ENCODE peak calls at places on chromosomes 11 and 22, in six cellular contexts. R, I, J, X, E and U are unnamed samples.
A peak's percentile ranks its signal among the peaks of the same experiment; 100 is the strongest.

GRCh38 chr11:78417888-78418583 is 416 bp upstream of the GAB2 start:
- DNase-seq in X (peak; percentile 76), J (peak; percentile 82), E (peak; percentile 32), R (peak; percentile 84), I (peak; percentile 94), U (peak; percentile 79)

GRCh38 chr11:36487619-36488018 is 22.5 kb downstream of the TRAF6 start:
- DNase-seq in E (no peak), X (no peak), J (no peak), I (no peak), R (peak; percentile 20), U (peak; percentile 58)

GRCh38 chr11:5092821-5093585 is 23.6 kb downstream of the OR52E1 start:
- DNase-seq in I (no peak), E (no peak), X (no peak), R (no peak), J (no peak), U (no peak)

GRCh38 chr11:112481893-112482292 is 221.2 kb upstream of the PLET1 start:
- DNase-seq in I (no peak), E (no peak), X (no peak), J (no peak), R (no peak), U (no peak)

GRCh38 chr11:111045874-111046273 is 199.7 kb upstream of the POU2AF2 start:
- DNase-seq in I (no peak), E (no peak), J (no peak), R (no peak), X (no peak), U (no peak)

GRCh38 chr11:132147464-132147863 is 777.0 kb downstream of the NTM start:
- DNase-seq in X (no peak), E (no peak), J (no peak), R (no peak), I (no peak), U (no peak)

GRCh38 chr11:33843018-33843417 is 48.9 kb downstream of the LMO2 start:
- DNase-seq in R (no peak), J (no peak), E (no peak), I (no peak), X (no peak), U (no peak)

GRCh38 chr11:125295922-125296321 is 131.4 kb downstream of the PKNOX2 start:
- DNase-seq in X (no peak), E (no peak), R (no peak), J (no peak), I (no peak), U (no peak)

GRCh38 chr22:49657275-49657973 is 170.2 kb downstream of the BRD1 start:
- DNase-seq in J (no peak), E (peak; percentile 71), X (no peak), R (peak; percentile 87), I (no peak), U (peak; percentile 81)

GRCh38 chr11:34263462-34264186 is 94.2 kb downstream of the ABTB2 start:
- DNase-seq in E (peak; percentile 99), J (no peak), X (peak; percentile 47), R (no peak), I (no peak), U (no peak)

GRCh38 chr11:113562981-113563461 is 87.8 kb upstream of the DRD2 start:
- DNase-seq in I (no peak), E (no peak), R (no peak), J (peak; percentile 28), X (no peak), U (no peak)

GRCh38 chr11:73350908-73351636 is 25.1 kb upstream of the RELT start:
- DNase-seq in J (peak; percentile 78), I (peak; percentile 72), X (peak; percentile 56), R (peak; percentile 74), E (peak; percentile 41), U (peak; percentile 78)

GRCh38 chr11:17570034-17570433 is 23.0 kb downstream of the OTOG start:
- DNase-seq in J (no peak), I (no peak), E (no peak), X (peak; percentile 26), R (no peak), U (no peak)

GRCh38 chr11:47332791-47333525 is 19.5 kb downstream of the MYBPC3 start:
- DNase-seq in E (no peak), I (peak; percentile 1), X (no peak), R (no peak), J (no peak), U (no peak)

GRCh38 chr11:11076879-11077278 is 219.0 kb upstream of the ZBED5 start:
- DNase-seq in I (no peak), J (no peak), R (no peak), X (no peak), E (no peak), U (no peak)

GRCh38 chr22:25120093-25120561 is 79.5 kb upstream of the CRYBB3 start:
- DNase-seq in J (peak; percentile 59), R (no peak), X (peak; percentile 42), I (peak; percentile 72), E (peak; percentile 79), U (no peak)

GRCh38 chr11:133082851-133083488 is 449.3 kb downstream of the OPCML start:
- DNase-seq in I (peak; percentile 89), J (peak; percentile 83), X (peak; percentile 89), R (peak; percentile 59), E (no peak), U (no peak)

GRCh38 chr11:83159901-83160865 is 3.3 kb downstream of the PCF11 start:
- DNase-seq in I (no peak), J (no peak), R (no peak), E (no peak), X (no peak), U (peak; percentile 36)

GRCh38 chr11:10289765-10290420 is 4.1 kb downstream of the SBF2 start:
- DNase-seq in J (no peak), X (no peak), R (no peak), E (no peak), I (no peak), U (no peak)

GRCh38 chr11:101715281-101715680 is 131.5 kb upstream of the TRPC6 start:
- DNase-seq in E (no peak), X (no peak), I (no peak), R (no peak), J (no peak), U (no peak)

GRCh38 chr11:19326499-19326898 is 85.8 kb upstream of the E2F8 start:
- DNase-seq in I (no peak), J (no peak), X (no peak), R (peak; percentile 52), E (no peak), U (no peak)

GRCh38 chr11:34030386-34030785 is 21.1 kb upstream of the CAPRIN1 start:
- DNase-seq in E (no peak), J (no peak), I (no peak), R (no peak), X (no peak), U (no peak)

GRCh38 chr22:44237290-44237689 is 56.6 kb downstream of the PARVG start:
- DNase-seq in E (no peak), R (no peak), I (no peak), X (no peak), J (no peak), U (no peak)

GRCh38 chr11:68341557-68342458 is 29.4 kb downstream of the LRP5 start:
- DNase-seq in X (no peak), J (no peak), I (no peak), E (no peak), R (no peak), U (no peak)

GRCh38 chr11:68340784-68341556 is 28.6 kb downstream of the LRP5 start:
- DNase-seq in E (no peak), I (no peak), X (no peak), J (no peak), R (no peak), U (no peak)

GRCh38 chr11:68338041-68338800 is 25.8 kb downstream of the LRP5 start:
- DNase-seq in E (no peak), I (no peak), R (no peak), X (no peak), J (no peak), U (no peak)

GRCh38 chr11:68342459-68343158 is 30.2 kb downstream of the LRP5 start:
- DNase-seq in I (peak; percentile 51), X (peak; percentile 79), J (peak; percentile 83), R (no peak), E (peak; percentile 69), U (no peak)

DNA sequence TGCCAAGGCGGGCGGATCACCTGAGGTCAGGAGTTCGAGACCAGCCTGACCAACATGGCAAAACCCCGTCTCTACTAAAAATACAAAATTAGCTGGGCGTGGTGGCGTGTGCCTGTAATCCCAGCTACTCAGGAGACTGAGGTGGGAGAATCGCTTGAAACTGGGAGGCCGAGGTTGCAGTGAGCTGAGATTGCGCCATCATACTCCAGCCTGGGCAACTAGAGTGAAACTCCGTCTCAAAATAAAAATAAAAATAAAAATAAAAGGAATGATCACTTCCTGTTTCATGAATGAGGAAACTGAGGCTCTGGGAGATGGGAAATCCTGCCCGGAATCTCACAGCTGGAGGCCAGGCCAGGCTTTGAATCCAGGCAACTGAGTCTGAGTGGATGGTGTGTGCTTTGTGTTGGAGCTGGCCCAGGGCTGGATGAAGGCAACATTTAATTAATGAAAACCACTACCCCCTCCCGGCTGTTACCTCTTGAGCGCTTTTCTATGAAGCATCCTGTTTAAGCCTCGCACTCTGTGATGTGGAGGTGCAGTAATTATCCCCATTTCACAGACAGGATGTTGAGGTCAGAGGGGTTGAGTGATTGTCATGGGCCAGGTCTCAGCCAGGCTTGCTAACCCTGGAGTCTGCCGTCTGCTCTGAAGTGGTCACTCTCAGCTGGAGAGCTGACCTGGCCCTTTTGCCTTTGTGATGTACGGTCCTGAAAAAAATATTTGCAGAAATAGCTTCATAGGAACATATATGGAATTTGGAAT is 27.8 kb downstream of the LRP5 start:
- DNase-seq in R (no peak), I (no peak), J (no peak), E (no peak), X (no peak), U (peak; percentile 20)
- H4K20me1 ChIP-seq in R (no peaks in the 10 kb centered on the region), I (peaks cover 20% of the 10 kb centered on the region), J (no peaks in the 10 kb centered on the region), E (no peaks in the 10 kb centered on the region), X (no peaks in the 10 kb centered on the region), U (no peaks in the 10 kb centered on the region)

DNA sequence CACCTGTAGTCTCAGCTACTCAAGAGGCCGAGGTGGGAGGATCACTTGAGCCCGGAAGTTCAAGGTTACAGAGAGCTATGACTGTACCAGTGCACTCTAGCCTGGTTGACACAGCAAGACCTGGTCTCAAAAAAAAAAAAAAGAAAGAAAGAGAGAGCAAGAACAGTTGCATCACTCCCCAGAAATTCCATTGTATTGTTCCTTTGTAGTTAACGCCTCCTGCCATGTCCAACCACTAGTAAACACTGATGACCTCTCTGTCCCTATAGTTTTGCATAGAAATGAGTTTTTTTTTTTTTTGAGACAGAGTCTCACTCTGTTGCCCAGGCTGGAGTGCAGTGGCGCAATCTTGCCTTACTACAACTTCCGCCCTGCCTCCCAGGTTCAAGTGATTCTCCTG is 10.8 kb downstream of the PATL1 start:
- DNase-seq in I (no peak), R (no peak), X (no peak), E (no peak), J (no peak), U (no peak)
- H4K20me1 ChIP-seq in I (peaks cover 15% of the 10 kb centered on the region), R (peaks cover 4% of the 10 kb centered on the region), X (no peaks in the 10 kb centered on the region), E (no peaks in the 10 kb centered on the region), J (peaks cover 4% of the 10 kb centered on the region), U (no peaks in the 10 kb centered on the region)

GRCh38 chr11:501001-501682 is 5.9 kb downstream of the RNH1 start:
- DNase-seq in I (no peak), X (no peak), J (no peak), R (no peak), E (no peak), U (no peak)
- H4K20me1 ChIP-seq in I (peaks cover 16% of the 10 kb centered on the region), X (no peaks in the 10 kb centered on the region), J (peaks cover 7% of the 10 kb centered on the region), R (no peaks in the 10 kb centered on the region), E (no peaks in the 10 kb centered on the region), U (no peaks in the 10 kb centered on the region)

DNA sequence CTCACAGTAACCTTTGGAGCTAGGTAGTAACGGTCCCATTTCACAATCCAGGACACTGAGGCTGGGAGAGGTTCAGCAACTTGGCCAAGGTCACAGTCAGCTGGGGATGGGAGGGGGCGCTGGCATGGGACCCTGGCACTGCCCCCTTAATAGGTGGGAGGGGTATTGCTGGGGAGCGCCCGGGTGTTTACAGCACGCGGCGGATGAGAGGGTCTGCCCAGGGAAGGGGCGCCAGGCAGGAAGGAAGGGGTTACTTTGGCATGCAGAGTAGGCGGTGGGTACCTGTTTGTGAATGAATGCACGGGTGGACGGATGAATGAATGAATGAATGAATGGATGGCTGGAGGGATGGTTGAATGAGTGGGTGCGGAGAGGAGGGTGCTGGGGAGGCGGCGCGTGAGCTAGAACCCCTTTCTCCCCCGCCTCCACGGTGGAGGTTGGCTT is 628 bp upstream of the FLRT1 start:
- DNase-seq in X (no peak), E (no peak), R (no peak), I (no peak), J (no peak), U (no peak)
- H4K20me1 ChIP-seq in X (peaks cover 2% of the 10 kb centered on the region), E (no peaks in the 10 kb centered on the region), R (no peaks in the 10 kb centered on the region), I (peaks cover 42% of the 10 kb centered on the region), J (no peaks in the 10 kb centered on the region), U (no peaks in the 10 kb centered on the region)